ENCODE peak calls at places on chromosomes 12 and 14, in six cellular contexts. One of them, this sample, is unnamed.

GRCh38 chr12:3005736-3006135 is 46.5 kb downstream of the TEAD4 start:
- DNase-seq in adipocyte: peak
- DNase-seq in aorta: peak
- DNase-seq in DMS153: no peak
- DNase-seq in esophagus muscularis mucosa: no peak
- DNase-seq in MCF 10A: peak
- DNase-seq in this sample: no peak

GRCh38 chr12:3962661-3963483 is 89.7 kb upstream of the PARP11 start:
- DNase-seq in adipocyte: no peak
- DNase-seq in aorta: peak
- DNase-seq in DMS153: no peak
- DNase-seq in esophagus muscularis mucosa: no peak
- DNase-seq in MCF 10A: no peak
- DNase-seq in this sample: no peak

GRCh38 chr12:79685068-79685467 is 5.7 kb downstream of the PAWR start:
- DNase-seq in adipocyte: peak
- DNase-seq in aorta: no peak
- DNase-seq in DMS153: no peak
- DNase-seq in esophagus muscularis mucosa: no peak
- DNase-seq in MCF 10A: peak
- DNase-seq in this sample: peak

GRCh38 chr14:65131176-65131765 is 29.0 kb upstream of the MAX start:
- DNase-seq in adipocyte: no peak
- DNase-seq in aorta: no peak
- DNase-seq in DMS153: no peak
- DNase-seq in esophagus muscularis mucosa: no peak
- DNase-seq in MCF 10A: no peak
- DNase-seq in this sample: peak

GRCh38 chr12:77761286-77761685 is 69.4 kb upstream of the NAV3 start:
- DNase-seq in adipocyte: peak
- DNase-seq in aorta: no peak
- DNase-seq in DMS153: no peak
- DNase-seq in esophagus muscularis mucosa: no peak
- DNase-seq in MCF 10A: no peak
- DNase-seq in this sample: no peak

GRCh38 chr14:24290746-24291145 is 8.8 kb downstream of the DHRS1 start:
- DNase-seq in adipocyte: no peak
- DNase-seq in aorta: no peak
- DNase-seq in DMS153: no peak
- DNase-seq in esophagus muscularis mucosa: no peak
- DNase-seq in MCF 10A: no peak
- DNase-seq in this sample: no peak

GRCh38 chr14:88613552-88614010 is 50.7 kb downstream of the ZC3H14 start:
- DNase-seq in adipocyte: peak
- DNase-seq in aorta: no peak
- DNase-seq in DMS153: no peak
- DNase-seq in esophagus muscularis mucosa: no peak
- DNase-seq in MCF 10A: peak
- DNase-seq in this sample: peak

GRCh38 chr12:93742086-93742934 is 65.1 kb downstream of the CRADD start:
- DNase-seq in adipocyte: peak
- DNase-seq in aorta: peak
- DNase-seq in DMS153: peak
- DNase-seq in esophagus muscularis mucosa: no peak
- DNase-seq in MCF 10A: peak
- DNase-seq in this sample: peak

GRCh38 chr14:92426237-92426636 is 87.3 kb upstream of the RIN3 start:
- DNase-seq in adipocyte: peak
- DNase-seq in aorta: no peak
- DNase-seq in DMS153: no peak
- DNase-seq in esophagus muscularis mucosa: no peak
- DNase-seq in MCF 10A: no peak
- DNase-seq in this sample: peak

GRCh38 chr12:94879542-94879941 is 124.0 kb downstream of the NDUFA12 start:
- DNase-seq in adipocyte: peak
- DNase-seq in aorta: no peak
- DNase-seq in DMS153: no peak
- DNase-seq in esophagus muscularis mucosa: no peak
- DNase-seq in MCF 10A: peak
- DNase-seq in this sample: peak

GRCh38 chr14:97120204-97121120 is 323.3 kb downstream of the VRK1 start:
- DNase-seq in adipocyte: no peak
- DNase-seq in aorta: no peak
- DNase-seq in DMS153: no peak
- DNase-seq in esophagus muscularis mucosa: no peak
- DNase-seq in MCF 10A: peak
- DNase-seq in this sample: no peak